ENCODE peak calls at places on chromosomes 12 and 14, in seven cellular contexts. L is AG04449, R is fibroblast of pulmonary artery, P is neural crest cell, G is glutamatergic neuron, K is kidney epithelial cell, N is breast epithelium. T is an unnamed sample.
A peak's percentile ranks its signal among the peaks of the same experiment; 100 is the strongest.

GRCh38 chr12:54795664-54796063 is 58.7 kb upstream of the MUCL1 start:
- DNase-seq in R (no peak), P (no peak), N (no peak), L (no peak), G (no peak), K (no peak), T (no peak)

GRCh38 chr14:51931308-51931707 is 58.0 kb upstream of the RTRAF start:
- DNase-seq in K (no peak), N (no peak), R (no peak), G (no peak), P (no peak), L (no peak), T (no peak)

GRCh38 chr12:15208871-15209656 is 12.2 kb downstream of the RERG start:
- DNase-seq in R (peak; percentile 71), K (no peak), P (no peak), G (no peak), N (no peak), L (no peak), T (no peak)

GRCh38 chr12:67693895-67694294 is 45.4 kb downstream of the DYRK2 start:
- DNase-seq in N (no peak), L (no peak), K (no peak), G (no peak), P (no peak), R (no peak), T (no peak)

GRCh38 chr12:108629824-108630476 is 3.7 kb downstream of the SELPLG start:
- DNase-seq in K (no peak), R (peak; percentile 79), G (peak; percentile 55), P (no peak), L (peak; percentile 33), N (no peak), T (peak; percentile 85)

GRCh38 chr14:99749763-99750715 is 43.2 kb upstream of the EML1 start:
- DNase-seq in N (no peak), G (no peak), P (no peak), L (no peak), R (no peak), K (no peak), T (no peak)

GRCh38 chr12:55682087-55682796 is 25.5 kb downstream of the ITGA7 start:
- DNase-seq in L (no peak), K (no peak), G (no peak), N (no peak), P (no peak), R (no peak), T (no peak)

GRCh38 chr12:41459815-41460214 is 271.7 kb downstream of the PDZRN4 start:
- DNase-seq in P (no peak), G (no peak), R (no peak), L (no peak), N (no peak), K (no peak), T (no peak)

GRCh38 chr12:96218989-96219678 is 25.0 kb downstream of the ELK3 start:
- DNase-seq in G (no peak), K (no peak), R (no peak), P (no peak), L (no peak), N (peak; percentile 16), T (no peak)

GRCh38 chr12:69779928-69780327 is 41.3 kb downstream of the RAB3IP start:
- DNase-seq in N (no peak), L (no peak), K (no peak), P (peak; percentile 44), G (peak; percentile 69), R (peak; percentile 69), T (peak; percentile 27)

GRCh38 chr12:116276433-116277216 is 868 bp downstream of the MED13L start:
- DNase-seq in L (no peak), N (peak; percentile 69), R (peak; percentile 67), P (peak; percentile 55), K (no peak), G (peak; percentile 84), T (peak; percentile 60)

GRCh38 chr12:132559652-132560420 is 50.5 kb downstream of the LRCOL1 start:
- DNase-seq in K (no peak), R (peak; percentile 42), G (peak; percentile 80), N (no peak), P (peak; percentile 57), L (no peak), T (peak; percentile 2)

GRCh38 chr14:103616635-103617300 is 12.2 kb upstream of the KLC1 start:
- DNase-seq in N (no peak), R (no peak), P (no peak), K (no peak), L (no peak), G (no peak), T (no peak)

GRCh38 chr12:114215766-114216165 is 190.2 kb downstream of the TBX5 start:
- DNase-seq in R (no peak), N (no peak), P (no peak), G (no peak), L (no peak), K (no peak), T (no peak)

GRCh38 chr14:77040995-77041744 is 12.7 kb upstream of the IRF2BPL start:
- DNase-seq in K (no peak), L (no peak), N (no peak), P (no peak), R (no peak), G (no peak), T (no peak)

GRCh38 chr14:82112210-82112839 is 578.7 kb upstream of the SEL1L start:
- DNase-seq in P (no peak), K (no peak), R (no peak), L (no peak), G (no peak), N (no peak), T (no peak)

GRCh38 chr14:64760916-64761315 is 56.7 kb downstream of the PLEKHG3 start:
- DNase-seq in R (no peak), L (no peak), P (no peak), G (no peak), N (no peak), K (no peak), T (no peak)

GRCh38 chr14:53412819-53413664 is 259.9 kb upstream of the DDHD1 start:
- DNase-seq in G (peak; percentile 30), N (no peak), K (no peak), R (peak; percentile 23), L (no peak), P (no peak), T (no peak)

GRCh38 chr12:94643585-94643984 is 6.8 kb downstream of the TMCC3 start:
- DNase-seq in G (no peak), R (no peak), K (no peak), L (no peak), N (no peak), P (no peak), T (no peak)

GRCh38 chr12:53972722-53973092 is 219 bp upstream of the HOXC11 start:
- DNase-seq in K (no peak), R (no peak), P (no peak), L (no peak), G (no peak), N (no peak), T (no peak)

GRCh38 chr12:84912191-84913142 is at the start of gene SLC6A15:
- DNase-seq in N (no peak), G (peak; percentile 93), K (no peak), R (peak; percentile 89), L (no peak), P (peak; percentile 58), T (no peak)

DNA sequence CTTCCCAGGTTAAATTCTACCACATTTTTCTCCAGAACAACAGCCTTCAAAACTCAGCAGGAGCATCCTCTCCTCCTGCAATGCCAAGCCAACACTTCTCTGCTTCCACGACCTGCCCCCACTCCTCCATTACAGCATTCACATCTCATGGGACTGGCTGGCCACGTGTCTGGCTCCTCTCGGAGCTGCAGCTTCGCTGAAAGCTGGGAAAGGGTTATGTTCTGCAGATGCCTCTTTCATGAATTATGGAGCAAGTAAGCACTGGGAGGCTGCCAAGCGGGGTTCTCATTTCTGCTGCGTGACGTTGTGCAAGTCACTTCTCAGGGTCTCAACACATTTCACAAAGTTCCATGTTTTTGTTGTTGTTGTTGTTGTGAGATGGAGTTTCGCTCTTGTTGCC is 142.2 kb upstream of the RFLNA start:
- DNase-seq in K (no peak), G (peak; percentile 72), L (no peak), R (peak; percentile 27), P (no peak), N (no peak), T (no peak)
- TF ChIP-seq CTCF in K (no peak), G (no peak), L (no peak), R (no peak), P (no peak), N (no peak), T (no peak)

DNA sequence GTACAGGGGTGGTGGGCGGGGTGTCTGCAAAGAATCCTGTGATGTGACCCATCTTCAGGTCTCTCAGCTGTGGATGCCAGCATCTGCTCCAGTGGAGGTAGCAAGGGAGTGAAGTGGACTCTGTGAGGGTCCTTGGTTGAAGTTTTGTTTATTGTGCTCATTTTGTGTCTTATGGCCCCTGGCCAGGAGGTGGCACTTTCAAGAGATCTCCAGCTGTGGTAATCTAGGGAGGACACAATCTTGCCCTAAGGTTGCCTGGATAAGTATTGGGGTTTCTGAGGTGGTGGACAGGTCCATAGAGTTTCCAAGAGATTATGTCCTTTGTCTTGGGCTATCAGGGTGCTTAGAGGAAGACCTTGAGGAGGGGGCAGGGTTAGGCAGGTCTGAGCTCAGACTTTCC is 260.7 kb downstream of the CCDC59 start:
- DNase-seq in G (no peak), K (no peak), N (no peak), P (no peak), R (no peak), L (no peak), T (no peak)
- TF ChIP-seq CTCF in G (no peak), K (no peak), N (no peak), P (no peak), R (no peak), L (no peak), T (no peak)

DNA sequence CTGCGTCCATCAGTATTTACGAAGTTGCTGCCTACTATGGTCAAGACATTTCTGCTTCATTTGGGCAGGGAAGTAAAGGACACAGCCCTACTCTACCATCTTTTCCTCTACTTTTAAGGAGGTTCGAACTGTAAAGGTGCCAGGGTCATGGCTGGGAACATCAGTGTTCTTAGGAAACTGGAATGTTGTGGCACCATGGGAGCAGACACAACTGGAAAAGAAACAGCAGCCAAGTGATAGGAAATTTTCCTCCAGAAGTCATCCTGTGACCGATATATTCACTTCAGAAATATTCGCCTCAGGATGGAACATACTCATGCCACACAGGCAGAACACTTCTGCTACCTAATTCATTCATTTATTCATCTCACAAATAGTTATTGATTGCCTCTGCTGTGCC is 104.4 kb downstream of the ETV6 start:
- DNase-seq in N (no peak), P (no peak), R (no peak), L (no peak), G (no peak), K (no peak), T (no peak)
- TF ChIP-seq CTCF in N (no peak), P (no peak), R (no peak), L (no peak), G (no peak), K (no peak), T (no peak)

DNA sequence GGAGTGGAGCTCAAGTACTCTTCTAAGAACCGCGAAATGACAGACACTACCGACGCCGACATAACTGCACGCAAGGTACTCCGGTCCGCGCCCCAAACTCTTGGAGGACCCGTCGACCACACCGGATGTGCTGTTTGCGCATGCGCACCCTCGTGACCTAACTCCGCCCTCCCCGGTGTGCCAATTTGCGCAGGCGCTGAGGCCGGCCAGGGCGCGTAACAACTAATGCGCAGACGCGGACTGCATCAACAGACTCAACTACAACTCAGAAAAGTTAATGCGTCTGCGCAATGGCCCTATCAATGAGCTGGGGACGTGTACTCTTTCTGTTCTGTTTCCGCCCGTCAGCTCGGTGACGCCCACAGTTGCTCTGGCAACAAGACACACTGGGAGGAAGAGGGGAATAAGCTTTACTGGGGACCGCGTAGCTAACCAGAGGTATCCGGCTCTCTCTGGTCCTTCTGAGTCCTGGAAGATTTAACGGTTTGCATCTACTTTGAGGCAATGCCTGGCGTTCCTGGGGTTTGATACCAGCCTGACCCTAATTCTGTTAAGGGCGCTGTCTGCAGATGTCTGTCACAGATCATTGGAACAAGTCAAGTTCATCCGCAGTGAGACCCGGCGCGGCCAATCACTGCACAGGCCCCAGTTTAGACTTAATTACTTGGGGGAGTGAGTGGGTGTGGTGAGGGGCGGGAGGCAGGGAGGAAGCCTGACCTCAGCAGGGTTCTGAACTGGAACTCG is at the start of gene DAD1:
- DNase-seq in P (peak; percentile 99), L (peak; percentile 97), N (peak; percentile 99), K (peak; percentile 99), G (peak; percentile 98), R (peak; percentile 100), T (peak; percentile 100)
- TF ChIP-seq CTCF in P (no peak), L (no peak), N (peak; percentile 42), K (no peak), G (no peak), R (no peak), T (no peak)

T was measured in HFFc6.